ENCODE peak calls at places on chromosomes 13 and 19, in nine cellular contexts. M is mucosa of descending colon; P is stimulated activated CD4-positive, alpha-beta T cell treated with anti-CD3 and anti-CD28 coated beads, TNF-alpha, amount 100 ng/mL, for 48 hours; R is right atrium auricular region; X is CD4-positive, alpha-beta T cell; D is occipital lobe; K is GM19239; A is T-helper 9 cell; F is stimulated activated CD8-positive, alpha-beta memory T cell treated with anti-CD3 and anti-CD28 coated beads, Interleukin-2, amount 100 ng/mL, for 48 hours. T is an unnamed sample.

GRCh38 chr13:98405107-98405571 is 171.8 kb downstream of the STK24 start:
- DNase-seq in F (no peak), D (peak), P (no peak), X (no peak), A (no peak), K (no peak), M (no peak), R (no peak), T (no peak)

GRCh38 chr13:111270765-111271164 is 49.7 kb upstream of the TEX29 start:
- DNase-seq in P (no peak), R (no peak), D (no peak), A (no peak), X (no peak), F (no peak), K (no peak), M (no peak), T (no peak)

GRCh38 chr19:41225238-41226052 is 6.4 kb downstream of the AXL start:
- DNase-seq in P (peak), A (no peak), D (no peak), K (no peak), M (peak), R (peak), F (no peak), X (no peak), T (no peak)

GRCh38 chr13:60448907-60449510 is 52.0 kb downstream of the TDRD3 start:
- DNase-seq in M (no peak), P (no peak), A (no peak), D (no peak), X (no peak), K (peak), F (no peak), R (no peak), T (no peak)

GRCh38 chr19:8238251-8238650 is 29.1 kb downstream of the CERS4 start:
- DNase-seq in K (no peak), F (no peak), P (no peak), M (no peak), A (no peak), X (no peak), D (no peak), R (no peak), T (no peak)

GRCh38 chr19:39507715-39508364 is 7.1 kb upstream of the SELENOV start:
- DNase-seq in R (no peak), F (no peak), D (no peak), M (no peak), P (no peak), X (no peak), A (no peak), K (no peak), T (no peak)

GRCh38 chr19:8158411-8159074 is 9.2 kb upstream of the FBN3 start:
- DNase-seq in R (peak), A (peak), F (no peak), X (peak), M (no peak), P (peak), D (peak), K (peak), T (no peak)

GRCh38 chr13:110415669-110416068 is 108.6 kb downstream of the COL4A2 start:
- DNase-seq in X (no peak), R (no peak), F (no peak), M (no peak), A (no peak), K (no peak), P (no peak), D (no peak), T (no peak)

GRCh38 chr19:18203408-18203862 is 407 bp downstream of the RAB3A start:
- DNase-seq in F (no peak), A (peak), X (peak), M (peak), R (no peak), D (no peak), K (no peak), P (no peak), T (no peak)

GRCh38 chr13:89113744-89114143 is 1442.6 kb downstream of the SLITRK5 start:
- DNase-seq in F (no peak), R (no peak), A (no peak), D (no peak), M (no peak), X (no peak), P (no peak), K (no peak), T (no peak)

GRCh38 chr19:57941593-57941992 is 5.9 kb downstream of the ZNF256 start:
- DNase-seq in M (no peak), D (no peak), P (no peak), X (no peak), A (no peak), F (no peak), R (no peak), K (no peak), T (no peak)

GRCh38 chr13:44976949-44977583 is 12.2 kb downstream of the NUFIP1 start:
- DNase-seq in F (no peak), R (no peak), A (no peak), X (no peak), K (no peak), P (no peak), M (no peak), D (no peak), T (no peak)

GRCh38 chr13:21005193-21005592 is 56.2 kb downstream of the LATS2 start:
- DNase-seq in X (no peak), D (no peak), R (peak), M (no peak), F (no peak), P (no peak), A (no peak), K (no peak), T (no peak)

GRCh38 chr19:12546068-12546467 is 5.2 kb downstream of the ZNF564 start:
- DNase-seq in A (no peak), R (no peak), K (no peak), X (no peak), F (no peak), D (no peak), P (no peak), M (no peak), T (no peak)

GRCh38 chr13:27620377-27621115 is at the start of gene LNX2:
- DNase-seq in M (peak), P (peak), F (peak), A (peak), D (peak), X (peak), K (peak), R (peak), T (peak)

T was measured in T-cell.